ENCODE peak calls at places on chromosome 7, in seven cellular contexts. H is HCT116; I is dorsolateral prefrontal cortex; R is NCI-H146; X is H9; U is GM23338; B is central memory CD8-positive, alpha-beta T cell. Q is an unnamed sample.

GRCh38 chr7:88922944-88923343 is 127.4 kb upstream of the TEX47 start:
- DNase-seq in I (no peak), B (no peak), U (no peak), R (no peak), H (no peak), X (no peak), Q (no peak)

GRCh38 chr7:45089314-45089891 is 634 bp upstream of the NACAD start:
- DNase-seq in I (peak), X (peak), B (peak), H (no peak), U (peak), R (peak), Q (peak)

GRCh38 chr7:77550586-77550985 is 13.5 kb downstream of the PTPN12 start:
- DNase-seq in U (no peak), X (no peak), B (no peak), I (no peak), R (no peak), H (no peak), Q (no peak)

GRCh38 chr7:102223175-102223574 is 63.5 kb upstream of the SH2B2 start:
- DNase-seq in B (no peak), X (no peak), R (no peak), I (no peak), U (no peak), H (no peak), Q (no peak)

GRCh38 chr7:45919947-45920542 is 1.0 kb downstream of the IGFBP3 start:
- DNase-seq in B (no peak), H (no peak), U (no peak), R (no peak), X (no peak), I (no peak), Q (no peak)

GRCh38 chr7:17311952-17312351 is 13.5 kb downstream of the AHR start:
- DNase-seq in I (no peak), R (no peak), B (no peak), U (peak), X (peak), H (no peak), Q (no peak)

GRCh38 chr7:154996756-154997155 is 6.2 kb downstream of the PAXIP1 start:
- DNase-seq in R (no peak), B (no peak), U (peak), H (no peak), X (no peak), I (no peak), Q (no peak)

GRCh38 chr7:46344533-46344932 is 423.5 kb upstream of the IGFBP3 start:
- DNase-seq in H (no peak), R (no peak), B (no peak), I (no peak), X (no peak), U (no peak), Q (no peak)

GRCh38 chr7:26091933-26092332 is 60.1 kb upstream of the NFE2L3 start:
- DNase-seq in I (no peak), X (no peak), U (peak), H (no peak), B (no peak), R (no peak), Q (no peak)

GRCh38 chr7:14598978-14599377 is 303.6 kb downstream of the DGKB start:
- DNase-seq in X (no peak), H (no peak), R (no peak), B (no peak), U (no peak), I (no peak), Q (no peak)

GRCh38 chr7:143381427-143382125 is 431 bp downstream of the ZYX start:
- DNase-seq in B (no peak), I (peak), X (peak), H (no peak), R (no peak), U (no peak), Q (peak)

GRCh38 chr7:41222704-41223103 is 480.2 kb downstream of the INHBA start:
- DNase-seq in I (no peak), U (no peak), B (no peak), R (no peak), X (no peak), H (no peak), Q (no peak)

Q was measured in left colon.